ENCODE peak calls at places on chromosome 1, in six cellular contexts. Q, D, R, E, I and F are unnamed samples.

GRCh38 chr1:228695015-228695955 is 40.0 kb upstream of the RHOU start:
- DNase-seq in R (no peak), E (no peak), D (no peak), I (no peak), Q (no peak), F (no peak)

GRCh38 chr1:101198842-101199636 is 37.8 kb upstream of the S1PR1 start:
- DNase-seq in Q (no peak), I (no peak), D (no peak), E (no peak), R (no peak), F (no peak)

GRCh38 chr1:204945565-204945977 is 74.9 kb downstream of the NFASC start:
- DNase-seq in R (peak), I (no peak), Q (no peak), D (no peak), E (no peak), F (peak)

GRCh38 chr1:45306319-45306718 is 20.4 kb upstream of the HPDL start:
- DNase-seq in D (peak), I (no peak), E (no peak), R (peak), Q (no peak), F (peak)

GRCh38 chr1:180988221-180988826 is 34.3 kb downstream of the STX6 start:
- DNase-seq in D (peak), Q (no peak), R (no peak), I (no peak), E (peak), F (peak)

GRCh38 chr1:246790364-246790763 is 66.2 kb downstream of the SCCPDH start:
- DNase-seq in R (no peak), D (no peak), E (no peak), Q (no peak), I (peak), F (no peak)

GRCh38 chr1:167090289-167090942 is at the start of gene GPA33:
- DNase-seq in I (no peak), E (no peak), D (no peak), Q (no peak), R (peak), F (no peak)

GRCh38 chr1:203473281-203473680 is 2.3 kb upstream of the PRELP start:
- DNase-seq in R (no peak), Q (no peak), D (no peak), I (peak), E (no peak), F (no peak)

GRCh38 chr1:12075195-12076114 is 12.4 kb downstream of the TNFRSF8 start:
- DNase-seq in I (no peak), R (no peak), Q (no peak), E (peak), D (no peak), F (peak)

GRCh38 chr1:227192163-227192562 is 126.1 kb downstream of the CDC42BPA start:
- DNase-seq in I (no peak), D (no peak), R (peak), Q (peak), E (peak), F (peak)

GRCh38 chr1:32063261-32063681 is 9.5 kb upstream of the TMEM39B start:
- DNase-seq in E (no peak), Q (no peak), I (no peak), R (peak), D (no peak), F (peak)

GRCh38 chr1:32754282-32755097 is 51.9 kb upstream of the SYNC start:
- DNase-seq in R (no peak), I (no peak), D (peak), Q (peak), E (no peak), F (no peak)

GRCh38 chr1:109838838-109839240 is 71.8 kb upstream of the CSF1 start:
- DNase-seq in I (no peak), D (no peak), R (no peak), Q (no peak), E (no peak), F (peak)

GRCh38 chr1:201280884-201281283 is 2.4 kb upstream of the PKP1 start:
- DNase-seq in Q (no peak), I (no peak), R (no peak), D (no peak), E (no peak), F (no peak)

GRCh38 chr1:68624233-68624632 is 127.4 kb upstream of the DEPDC1 start:
- DNase-seq in R (no peak), E (peak), Q (no peak), I (no peak), D (peak), F (peak)

GRCh38 chr1:1259119-1259488 is 12.6 kb upstream of the C1QTNF12 start:
- DNase-seq in R (no peak), E (no peak), Q (no peak), I (no peak), D (no peak), F (no peak)

GRCh38 chr1:2962061-2962460 is 59.2 kb upstream of the ACTRT2 start:
- DNase-seq in D (no peak), Q (no peak), E (no peak), I (peak), R (no peak), F (no peak)

GRCh38 chr1:237875291-237875690 is 15.4 kb downstream of the ZP4 start:
- DNase-seq in E (no peak), R (no peak), Q (no peak), D (no peak), I (no peak), F (peak)

GRCh38 chr1:203127672-203128611 is at the start of gene ADORA1:
- DNase-seq in E (no peak), Q (peak), I (peak), R (peak), D (peak), F (peak)

GRCh38 chr1:212774584-212774983 is 17.0 kb downstream of the NSL1 start:
- DNase-seq in D (no peak), Q (no peak), R (peak), E (no peak), I (no peak), F (peak)

GRCh38 chr1:111725192-111725591 is 14.0 kb downstream of the INKA2 start:
- DNase-seq in D (peak), R (no peak), Q (no peak), I (no peak), E (no peak), F (no peak)

GRCh38 chr1:15966081-15966955 is 9.6 kb downstream of the ZBTB17 start:
- DNase-seq in D (no peak), Q (peak), R (peak), I (peak), E (no peak), F (peak)

GRCh38 chr1:11147371-11147770 is 41.8 kb upstream of the ANGPTL7 start:
- DNase-seq in D (no peak), R (no peak), Q (no peak), E (no peak), I (no peak), F (no peak)

GRCh38 chr1:177246710-177247588 is 76.2 kb downstream of the BRINP2 start:
- DNase-seq in E (no peak), R (no peak), I (no peak), D (peak), Q (no peak), F (no peak)

GRCh38 chr1:9078949-9079500 is 9.6 kb upstream of the SLC2A5 start:
- DNase-seq in Q (no peak), R (no peak), D (no peak), E (no peak), I (no peak), F (no peak)

GRCh38 chr1:194069168-194069830 is 882.9 kb upstream of the B3GALT2 start:
- DNase-seq in R (no peak), I (peak), Q (no peak), D (no peak), E (no peak), F (peak)

GRCh38 chr1:9426291-9426711 is 113.0 kb upstream of the SLC25A33 start:
- DNase-seq in I (no peak), E (no peak), Q (peak), D (no peak), R (peak), F (no peak)

GRCh38 chr1:226551299-226551698 is 2.7 kb downstream of the STUM start:
- DNase-seq in R (no peak), Q (no peak), D (no peak), E (no peak), I (peak), F (no peak)

GRCh38 chr1:94998128-94998527 is 71.2 kb upstream of the CNN3 start:
- DNase-seq in Q (no peak), R (no peak), E (no peak), I (no peak), D (peak), F (no peak)

GRCh38 chr1:220001095-220001501 is 45.2 kb downstream of the EPRS1 start:
- DNase-seq in R (no peak), D (no peak), Q (no peak), I (no peak), E (no peak), F (peak)

GRCh38 chr1:184867866-184868585 is 106.3 kb downstream of the NIBAN1 start:
- DNase-seq in E (no peak), D (no peak), R (peak), Q (no peak), I (no peak), F (no peak)

DNA sequence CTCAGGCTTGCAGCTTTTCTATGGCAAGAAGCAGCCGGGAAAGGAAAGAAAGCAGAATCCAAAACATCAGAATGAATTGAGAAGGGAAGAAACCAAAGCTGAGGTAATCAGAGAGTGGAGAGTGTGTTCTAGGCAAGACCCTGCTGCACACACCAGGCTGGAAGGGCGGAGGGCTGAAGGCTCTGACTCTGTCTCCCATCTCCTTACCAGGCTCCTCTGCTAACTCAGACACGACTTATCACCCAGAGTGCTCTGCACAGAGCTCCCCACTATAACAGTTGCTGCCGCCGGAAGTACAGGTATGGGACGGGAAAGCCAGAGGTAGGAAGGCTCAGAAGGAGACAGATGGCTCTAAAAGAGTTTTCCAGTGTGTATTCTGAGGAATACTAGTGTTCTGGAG is 1.2 kb downstream of the SCNM1 start:
- DNase-seq in E (no peak), Q (no peak), D (no peak), R (no peak), I (no peak), F (no peak)
- H3K4me3 ChIP-seq in E (peak), Q (no peak), D (peak), R (peak), I (peak), F (peak)

DNA sequence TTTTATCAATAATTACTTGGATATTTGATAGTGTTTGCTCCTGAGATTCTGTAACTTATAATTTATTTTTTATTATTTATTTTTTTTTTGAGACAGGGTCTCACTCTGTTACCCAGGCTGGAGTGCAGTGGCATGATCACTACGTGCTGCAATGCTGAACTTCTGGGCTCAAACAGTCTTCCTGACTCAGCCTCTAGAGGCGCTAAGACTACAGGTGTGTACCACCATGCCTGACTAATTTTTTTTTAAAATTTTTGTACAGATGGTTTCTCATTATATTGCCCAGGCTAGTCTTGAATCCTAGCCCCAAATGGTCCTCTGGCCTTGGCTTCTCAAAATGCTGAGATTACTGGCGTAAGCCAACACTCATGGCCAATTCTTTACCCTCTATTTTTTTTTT is 845.5 kb upstream of the ADGRL4 start:
- DNase-seq in I (no peak), E (no peak), R (no peak), Q (no peak), D (peak), F (no peak)
- TF ChIP-seq CTCF in I (no peak), E (peak), R (peak), Q (no peak), D (peak), F (peak)

GRCh38 chr1:244273845-244274619 is 177.7 kb downstream of the ADSS2 start:
- DNase-seq in E (peak), D (no peak), R (peak), Q (peak), I (peak), F (peak)

GRCh38 chr1:244271004-244271403 is 180.7 kb downstream of the ADSS2 start:
- DNase-seq in Q (no peak), D (no peak), E (no peak), R (no peak), I (no peak), F (no peak)

GRCh38 chr1:244271909-244272308 is 179.8 kb downstream of the ADSS2 start:
- DNase-seq in D (no peak), E (no peak), I (no peak), R (no peak), Q (no peak), F (no peak)

GRCh38 chr1:244273262-244273844 is 178.4 kb downstream of the ADSS2 start:
- DNase-seq in E (no peak), I (no peak), D (no peak), Q (no peak), R (no peak), F (no peak)

DNA sequence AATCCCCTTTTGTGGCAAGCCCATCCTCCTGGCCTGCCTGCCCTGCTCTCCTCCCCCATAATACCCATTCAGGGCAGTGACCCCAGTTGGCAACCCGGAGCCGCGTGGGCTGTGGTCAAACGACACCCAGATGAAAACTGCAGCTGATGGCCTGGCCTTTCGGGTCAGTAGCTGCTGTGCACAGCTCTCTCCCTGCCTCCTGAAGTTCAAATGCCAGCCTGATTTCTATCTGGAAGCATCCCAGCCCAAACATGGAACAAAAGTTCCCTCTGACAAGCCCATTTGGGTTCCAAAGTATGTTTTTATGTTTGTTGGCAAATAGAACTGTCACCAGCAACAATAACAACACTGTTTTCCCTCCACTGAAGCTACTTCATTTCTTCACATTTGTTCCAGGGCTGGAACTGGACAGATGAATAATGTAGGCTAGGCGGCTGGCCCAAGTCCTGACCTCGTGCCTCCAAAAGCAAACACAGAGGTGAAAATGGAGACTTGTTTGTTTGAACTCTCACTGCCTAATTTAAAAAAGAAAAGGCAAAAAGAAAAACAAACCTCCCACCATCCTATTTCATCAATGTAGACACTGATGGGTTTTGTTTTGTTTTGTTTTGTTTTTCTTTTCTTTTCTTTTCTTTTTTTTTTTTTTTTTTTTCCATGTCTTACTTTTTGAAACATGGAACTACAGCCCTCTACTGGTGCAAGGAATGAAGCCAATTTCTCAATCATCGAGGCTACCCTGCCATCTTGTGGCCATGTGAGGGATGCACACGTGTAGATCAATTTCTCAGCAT is 179.0 kb downstream of the ADSS2 start:
- DNase-seq in D (peak), E (peak), R (peak), Q (peak), I (peak), F (peak)
- H3K4me3 ChIP-seq in D (no peak), E (no peak), R (no peak), Q (no peak), I (no peak), F (no peak)

DNA sequence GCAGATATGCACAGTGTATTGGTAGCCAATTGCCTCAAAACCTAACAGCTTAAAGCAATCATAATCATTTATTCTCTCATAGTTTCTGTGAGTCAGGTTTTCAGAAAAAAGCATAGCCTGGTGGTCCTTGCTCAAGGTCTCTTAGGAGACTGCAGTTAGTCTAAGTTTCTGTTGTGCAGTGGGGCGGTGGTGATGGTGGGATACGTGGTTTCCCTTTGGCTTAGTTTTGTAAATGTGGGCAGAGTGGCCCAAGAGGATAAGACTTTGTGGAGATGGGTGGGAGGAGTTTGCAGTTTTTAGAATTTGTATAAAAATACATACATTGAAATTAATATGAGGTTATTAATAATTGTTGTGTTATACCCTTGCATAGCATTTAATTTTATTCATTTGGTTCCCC is 68.6 kb downstream of the NOS1AP start:
- DNase-seq in I (no peak), R (no peak), E (no peak), D (no peak), Q (no peak), F (no peak)
- TF ChIP-seq CTCF in I (no peak), R (no peak), E (no peak), D (no peak), Q (no peak), F (no peak)